ENCODE peak calls at places on chromosomes 12 and 14, in eight cellular contexts. One of them, this sample, is unnamed.

GRCh38 chr12:112294793-112295192 is 87.4 kb downstream of the HECTD4 start:
- DNase-seq in GM04504: no peak
- DNase-seq in T1000: no peak
- DNase-seq in foreskin keratinocyte: no peak
- DNase-seq in heart right ventricle: no peak
- DNase-seq in tibial artery: no peak
- DNase-seq in CD14-positive monocyte: no peak
- DNase-seq in NT2/D1: no peak
- DNase-seq in this sample: no peak

GRCh38 chr12:121227294-121227693 is 17.4 kb downstream of the P2RX4 start:
- DNase-seq in NT2/D1: no peak
- DNase-seq in heart right ventricle: no peak
- DNase-seq in T1000: no peak
- DNase-seq in tibial artery: no peak
- DNase-seq in foreskin keratinocyte: peak
- DNase-seq in GM04504: no peak
- DNase-seq in CD14-positive monocyte: no peak
- DNase-seq in this sample: no peak

GRCh38 chr14:102075155-102075554 is 11.7 kb downstream of the HSP90AA1 start:
- DNase-seq in tibial artery: no peak
- DNase-seq in NT2/D1: no peak
- DNase-seq in GM04504: no peak
- DNase-seq in heart right ventricle: no peak
- DNase-seq in foreskin keratinocyte: no peak
- DNase-seq in T1000: no peak
- DNase-seq in CD14-positive monocyte: no peak
- DNase-seq in this sample: no peak

GRCh38 chr12:120071493-120072020 is 45.0 kb downstream of the RAB35 start:
- DNase-seq in tibial artery: no peak
- DNase-seq in heart right ventricle: no peak
- DNase-seq in NT2/D1: no peak
- DNase-seq in GM04504: no peak
- DNase-seq in T1000: no peak
- DNase-seq in CD14-positive monocyte: no peak
- DNase-seq in foreskin keratinocyte: no peak
- DNase-seq in this sample: no peak

GRCh38 chr14:106215229-106215628 is 688.8 kb downstream of the TMEM121 start:
- DNase-seq in NT2/D1: no peak
- DNase-seq in foreskin keratinocyte: no peak
- DNase-seq in heart right ventricle: no peak
- DNase-seq in GM04504: no peak
- DNase-seq in T1000: no peak
- DNase-seq in CD14-positive monocyte: no peak
- DNase-seq in tibial artery: no peak
- DNase-seq in this sample: no peak

GRCh38 chr12:99383258-99383657 is 264.3 kb upstream of the GARIN6 start:
- DNase-seq in GM04504: no peak
- DNase-seq in heart right ventricle: no peak
- DNase-seq in foreskin keratinocyte: no peak
- DNase-seq in T1000: no peak
- DNase-seq in CD14-positive monocyte: no peak
- DNase-seq in NT2/D1: no peak
- DNase-seq in tibial artery: no peak
- DNase-seq in this sample: no peak

GRCh38 chr14:36496346-36496745 is 23.7 kb downstream of the NKX2-1 start:
- DNase-seq in GM04504: no peak
- DNase-seq in heart right ventricle: no peak
- DNase-seq in T1000: no peak
- DNase-seq in CD14-positive monocyte: no peak
- DNase-seq in tibial artery: no peak
- DNase-seq in foreskin keratinocyte: no peak
- DNase-seq in NT2/D1: no peak
- DNase-seq in this sample: no peak

GRCh38 chr14:89720741-89721315 is 233.7 kb downstream of the EFCAB11 start:
- DNase-seq in CD14-positive monocyte: peak
- DNase-seq in tibial artery: peak
- DNase-seq in heart right ventricle: peak
- DNase-seq in NT2/D1: peak
- DNase-seq in foreskin keratinocyte: no peak
- DNase-seq in GM04504: no peak
- DNase-seq in T1000: no peak
- DNase-seq in this sample: no peak

GRCh38 chr12:49274396-49275069 is 9.7 kb downstream of the TUBA1C start:
- DNase-seq in heart right ventricle: peak
- DNase-seq in GM04504: no peak
- DNase-seq in foreskin keratinocyte: no peak
- DNase-seq in CD14-positive monocyte: no peak
- DNase-seq in T1000: no peak
- DNase-seq in tibial artery: no peak
- DNase-seq in NT2/D1: no peak
- DNase-seq in this sample: peak

GRCh38 chr14:66496188-66496807 is 10.1 kb downstream of the CCDC196 start:
- DNase-seq in foreskin keratinocyte: no peak
- DNase-seq in GM04504: no peak
- DNase-seq in NT2/D1: no peak
- DNase-seq in T1000: no peak
- DNase-seq in CD14-positive monocyte: no peak
- DNase-seq in heart right ventricle: no peak
- DNase-seq in tibial artery: no peak
- DNase-seq in this sample: no peak

GRCh38 chr14:100568164-100568997 is 18.8 kb downstream of the BEGAIN start:
- DNase-seq in GM04504: no peak
- DNase-seq in CD14-positive monocyte: no peak
- DNase-seq in T1000: no peak
- DNase-seq in tibial artery: no peak
- DNase-seq in heart right ventricle: no peak
- DNase-seq in foreskin keratinocyte: no peak
- DNase-seq in NT2/D1: no peak
- DNase-seq in this sample: no peak

GRCh38 chr14:95531473-95531872 is 3.4 kb upstream of the GLRX5 start:
- DNase-seq in T1000: no peak
- DNase-seq in heart right ventricle: no peak
- DNase-seq in NT2/D1: no peak
- DNase-seq in tibial artery: no peak
- DNase-seq in GM04504: no peak
- DNase-seq in foreskin keratinocyte: peak
- DNase-seq in CD14-positive monocyte: no peak
- DNase-seq in this sample: no peak

GRCh38 chr12:98646165-98646764 is 1.2 kb downstream of the APAF1 start:
- DNase-seq in CD14-positive monocyte: no peak
- DNase-seq in NT2/D1: no peak
- DNase-seq in GM04504: no peak
- DNase-seq in foreskin keratinocyte: peak
- DNase-seq in heart right ventricle: no peak
- DNase-seq in T1000: no peak
- DNase-seq in tibial artery: no peak
- DNase-seq in this sample: peak

GRCh38 chr14:106605548-106606448 is 1079.4 kb downstream of the TMEM121 start:
- DNase-seq in foreskin keratinocyte: no peak
- DNase-seq in T1000: no peak
- DNase-seq in CD14-positive monocyte: no peak
- DNase-seq in heart right ventricle: no peak
- DNase-seq in NT2/D1: no peak
- DNase-seq in tibial artery: no peak
- DNase-seq in GM04504: no peak
- DNase-seq in this sample: peak

GRCh38 chr14:50053935-50054334 is 62.4 kb downstream of the VCPKMT start:
- DNase-seq in heart right ventricle: no peak
- DNase-seq in foreskin keratinocyte: no peak
- DNase-seq in CD14-positive monocyte: no peak
- DNase-seq in tibial artery: no peak
- DNase-seq in GM04504: no peak
- DNase-seq in T1000: no peak
- DNase-seq in NT2/D1: no peak
- DNase-seq in this sample: no peak

GRCh38 chr12:51326762-51327439 is 2.9 kb upstream of the BIN2 start:
- DNase-seq in NT2/D1: no peak
- DNase-seq in foreskin keratinocyte: no peak
- DNase-seq in tibial artery: peak
- DNase-seq in heart right ventricle: peak
- DNase-seq in CD14-positive monocyte: no peak
- DNase-seq in T1000: no peak
- DNase-seq in GM04504: peak
- DNase-seq in this sample: peak